ENCODE peak calls at places on chromosomes 16 and 17, in ten cellular contexts. One of them, this sample, is unnamed. For H3K4me1, the result is how much of the 10 kb centered on the place peaks cover.

GRCh38 chr16:31055613-31056012 is 18.4 kb downstream of the ZNF668 start:
- DNase-seq in body of pancreas: no peak
- DNase-seq in A549: no peak
- DNase-seq in heart left ventricle: no peak
- DNase-seq in Peyer's patch: no peak
- DNase-seq in neural progenitor cell: peak
- DNase-seq in transverse colon: no peak
- DNase-seq in adrenal gland: no peak
- DNase-seq in right atrium auricular region: no peak
- DNase-seq in RWPE2: no peak
- DNase-seq in this sample: peak

GRCh38 chr17:73798111-73798748 is 154.0 kb upstream of the SDK2 start:
- DNase-seq in heart left ventricle: no peak
- DNase-seq in transverse colon: peak
- DNase-seq in A549: peak
- DNase-seq in Peyer's patch: no peak
- DNase-seq in body of pancreas: peak
- DNase-seq in right atrium auricular region: no peak
- DNase-seq in RWPE2: peak
- DNase-seq in adrenal gland: peak
- DNase-seq in neural progenitor cell: no peak
- DNase-seq in this sample: no peak

GRCh38 chr17:27354491-27355081 is 60.7 kb downstream of the WSB1 start:
- DNase-seq in right atrium auricular region: no peak
- DNase-seq in adrenal gland: no peak
- DNase-seq in RWPE2: no peak
- DNase-seq in body of pancreas: peak
- DNase-seq in Peyer's patch: no peak
- DNase-seq in A549: no peak
- DNase-seq in transverse colon: no peak
- DNase-seq in neural progenitor cell: no peak
- DNase-seq in heart left ventricle: no peak
- DNase-seq in this sample: no peak

GRCh38 chr17:50946891-50947843 is 81.0 kb upstream of the TOB1 start:
- DNase-seq in adrenal gland: no peak
- DNase-seq in transverse colon: peak
- DNase-seq in body of pancreas: no peak
- DNase-seq in Peyer's patch: no peak
- DNase-seq in neural progenitor cell: no peak
- DNase-seq in heart left ventricle: no peak
- DNase-seq in A549: no peak
- DNase-seq in RWPE2: peak
- DNase-seq in right atrium auricular region: no peak
- DNase-seq in this sample: peak

GRCh38 chr17:14670861-14671260 is 370.0 kb downstream of the HS3ST3B1 start:
- DNase-seq in Peyer's patch: no peak
- DNase-seq in neural progenitor cell: no peak
- DNase-seq in right atrium auricular region: no peak
- DNase-seq in A549: no peak
- DNase-seq in heart left ventricle: no peak
- DNase-seq in RWPE2: no peak
- DNase-seq in adrenal gland: no peak
- DNase-seq in transverse colon: no peak
- DNase-seq in body of pancreas: no peak
- DNase-seq in this sample: no peak

GRCh38 chr17:67021196-67021595 is 23.2 kb upstream of the CACNG1 start:
- DNase-seq in neural progenitor cell: no peak
- DNase-seq in heart left ventricle: no peak
- DNase-seq in Peyer's patch: no peak
- DNase-seq in A549: no peak
- DNase-seq in RWPE2: no peak
- DNase-seq in body of pancreas: no peak
- DNase-seq in transverse colon: no peak
- DNase-seq in right atrium auricular region: no peak
- DNase-seq in adrenal gland: no peak
- DNase-seq in this sample: no peak

GRCh38 chr16:68387301-68387700 is 61.0 kb downstream of the SMPD3 start:
- DNase-seq in transverse colon: peak
- DNase-seq in heart left ventricle: no peak
- DNase-seq in right atrium auricular region: no peak
- DNase-seq in RWPE2: peak
- DNase-seq in adrenal gland: no peak
- DNase-seq in body of pancreas: no peak
- DNase-seq in A549: no peak
- DNase-seq in Peyer's patch: no peak
- DNase-seq in neural progenitor cell: peak
- DNase-seq in this sample: peak

GRCh38 chr16:48895142-48895541 is 285.2 kb upstream of the N4BP1 start:
- DNase-seq in Peyer's patch: no peak
- DNase-seq in transverse colon: no peak
- DNase-seq in RWPE2: no peak
- DNase-seq in A549: no peak
- DNase-seq in body of pancreas: no peak
- DNase-seq in neural progenitor cell: peak
- DNase-seq in right atrium auricular region: no peak
- DNase-seq in heart left ventricle: no peak
- DNase-seq in adrenal gland: no peak
- DNase-seq in this sample: peak

GRCh38 chr17:80063815-80064585 is 27.6 kb downstream of the CCDC40 start:
- DNase-seq in heart left ventricle: peak
- DNase-seq in Peyer's patch: peak
- DNase-seq in RWPE2: no peak
- DNase-seq in adrenal gland: peak
- DNase-seq in neural progenitor cell: no peak
- DNase-seq in A549: peak
- DNase-seq in body of pancreas: peak
- DNase-seq in transverse colon: peak
- DNase-seq in right atrium auricular region: peak
- DNase-seq in this sample: no peak

DNA sequence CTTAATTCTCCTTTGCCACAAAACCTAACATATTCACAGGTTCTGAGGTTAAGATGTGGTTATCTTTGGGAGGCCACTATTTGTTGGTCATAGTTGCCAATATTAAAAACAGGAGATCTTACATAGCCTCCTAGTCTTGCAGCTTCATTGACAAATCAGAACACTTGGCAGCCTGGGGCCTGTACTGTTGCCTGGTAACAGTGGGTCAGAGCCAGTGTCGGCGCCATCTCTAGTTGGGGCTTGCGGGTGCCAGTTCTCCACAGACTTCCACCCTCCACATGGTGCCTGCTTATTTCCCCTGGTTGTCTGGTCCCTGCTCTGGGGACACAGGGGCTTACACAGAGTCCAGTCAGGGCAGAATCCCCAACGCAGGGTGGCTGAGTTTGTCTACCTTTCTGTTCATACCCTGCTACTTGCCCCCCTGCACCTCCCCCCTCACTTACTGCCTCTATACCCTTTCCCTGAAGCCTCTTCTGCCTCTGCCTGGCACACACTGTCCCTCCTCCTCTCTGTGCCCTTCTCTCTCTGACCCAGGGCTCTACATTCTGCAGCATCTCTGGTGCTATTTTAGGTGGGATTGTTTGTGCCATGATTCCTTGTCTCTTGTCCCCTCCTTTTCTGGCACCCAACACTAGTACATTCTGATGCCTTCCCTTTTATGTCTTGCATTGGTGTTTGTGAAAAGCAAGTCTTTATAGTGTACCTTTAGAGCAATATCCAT is 13.4 kb downstream of the EPN2 start:
- DNase-seq in Peyer's patch: no peak
- DNase-seq in heart left ventricle: peak
- DNase-seq in body of pancreas: peak
- DNase-seq in neural progenitor cell: no peak
- DNase-seq in adrenal gland: peak
- DNase-seq in right atrium auricular region: no peak
- DNase-seq in transverse colon: no peak
- DNase-seq in RWPE2: peak
- DNase-seq in A549: no peak
- DNase-seq in this sample: no peak
- H3K4me1 ChIP-seq in Peyer's patch: under half
- H3K4me1 ChIP-seq in heart left ventricle: half or more
- H3K4me1 ChIP-seq in body of pancreas: under half
- H3K4me1 ChIP-seq in neural progenitor cell: under half
- H3K4me1 ChIP-seq in adrenal gland: under half
- H3K4me1 ChIP-seq in right atrium auricular region: under half
- H3K4me1 ChIP-seq in transverse colon: half or more
- H3K4me1 ChIP-seq in RWPE2: under half
- H3K4me1 ChIP-seq in A549: under half
- H3K4me1 ChIP-seq in this sample: under half

GRCh38 chr16:24973771-24974461 is 41.3 kb downstream of the ARHGAP17 start:
- DNase-seq in neural progenitor cell: no peak
- DNase-seq in A549: no peak
- DNase-seq in right atrium auricular region: no peak
- DNase-seq in heart left ventricle: no peak
- DNase-seq in body of pancreas: no peak
- DNase-seq in adrenal gland: no peak
- DNase-seq in transverse colon: no peak
- DNase-seq in RWPE2: no peak
- DNase-seq in Peyer's patch: no peak
- DNase-seq in this sample: peak

GRCh38 chr16:24975428-24975889 is 39.7 kb downstream of the ARHGAP17 start:
- DNase-seq in body of pancreas: no peak
- DNase-seq in right atrium auricular region: no peak
- DNase-seq in RWPE2: no peak
- DNase-seq in adrenal gland: no peak
- DNase-seq in A549: no peak
- DNase-seq in transverse colon: no peak
- DNase-seq in neural progenitor cell: no peak
- DNase-seq in Peyer's patch: no peak
- DNase-seq in heart left ventricle: no peak
- DNase-seq in this sample: no peak

GRCh38 chr16:24972608-24973220 is 42.5 kb downstream of the ARHGAP17 start:
- DNase-seq in A549: no peak
- DNase-seq in transverse colon: no peak
- DNase-seq in Peyer's patch: no peak
- DNase-seq in heart left ventricle: no peak
- DNase-seq in adrenal gland: no peak
- DNase-seq in RWPE2: no peak
- DNase-seq in right atrium auricular region: no peak
- DNase-seq in body of pancreas: no peak
- DNase-seq in neural progenitor cell: no peak
- DNase-seq in this sample: peak

GRCh38 chr16:24976061-24976779 is 38.9 kb downstream of the ARHGAP17 start:
- DNase-seq in body of pancreas: no peak
- DNase-seq in right atrium auricular region: no peak
- DNase-seq in Peyer's patch: no peak
- DNase-seq in heart left ventricle: no peak
- DNase-seq in RWPE2: no peak
- DNase-seq in neural progenitor cell: no peak
- DNase-seq in adrenal gland: no peak
- DNase-seq in A549: no peak
- DNase-seq in transverse colon: no peak
- DNase-seq in this sample: peak

DNA sequence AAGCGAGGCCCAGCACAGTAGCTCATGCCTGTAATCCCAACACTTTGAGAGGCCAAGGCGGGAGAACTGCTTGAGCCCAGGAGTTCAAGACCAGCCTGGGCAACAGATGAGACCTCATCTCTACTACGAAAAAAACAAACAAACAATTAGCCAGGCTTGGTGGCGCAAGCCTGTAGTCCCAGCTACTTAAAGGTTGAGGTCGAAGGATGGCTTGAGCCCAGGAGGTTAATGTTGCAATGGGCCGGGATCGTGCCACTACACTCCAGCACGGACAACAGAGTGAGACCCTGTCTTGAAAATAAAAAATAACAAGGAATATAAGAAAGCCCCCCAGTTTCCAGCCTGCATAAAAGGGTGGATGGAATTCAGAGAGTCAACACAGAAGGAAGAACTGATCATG is 40.3 kb downstream of the ARHGAP17 start:
- DNase-seq in neural progenitor cell: no peak
- DNase-seq in body of pancreas: no peak
- DNase-seq in Peyer's patch: no peak
- DNase-seq in transverse colon: no peak
- DNase-seq in A549: no peak
- DNase-seq in RWPE2: no peak
- DNase-seq in heart left ventricle: no peak
- DNase-seq in adrenal gland: no peak
- DNase-seq in right atrium auricular region: no peak
- DNase-seq in this sample: no peak
- H3K4me1 ChIP-seq in neural progenitor cell: under half
- H3K4me1 ChIP-seq in body of pancreas: under half
- H3K4me1 ChIP-seq in Peyer's patch: under half
- H3K4me1 ChIP-seq in transverse colon: under half
- H3K4me1 ChIP-seq in A549: under half
- H3K4me1 ChIP-seq in RWPE2: under half
- H3K4me1 ChIP-seq in heart left ventricle: half or more
- H3K4me1 ChIP-seq in adrenal gland: under half
- H3K4me1 ChIP-seq in right atrium auricular region: under half
- H3K4me1 ChIP-seq in this sample: under half

GRCh38 chr16:20612551-20613470 is 36.6 kb upstream of the ACSM2B start:
- DNase-seq in right atrium auricular region: peak
- DNase-seq in A549: no peak
- DNase-seq in body of pancreas: peak
- DNase-seq in Peyer's patch: no peak
- DNase-seq in neural progenitor cell: no peak
- DNase-seq in RWPE2: no peak
- DNase-seq in adrenal gland: no peak
- DNase-seq in heart left ventricle: peak
- DNase-seq in transverse colon: no peak
- DNase-seq in this sample: no peak

GRCh38 chr16:20610892-20611349 is 34.8 kb upstream of the ACSM2B start:
- DNase-seq in transverse colon: no peak
- DNase-seq in A549: no peak
- DNase-seq in RWPE2: no peak
- DNase-seq in adrenal gland: no peak
- DNase-seq in Peyer's patch: no peak
- DNase-seq in neural progenitor cell: no peak
- DNase-seq in right atrium auricular region: no peak
- DNase-seq in body of pancreas: no peak
- DNase-seq in heart left ventricle: peak
- DNase-seq in this sample: no peak

GRCh38 chr16:20611350-20611902 is 35.3 kb upstream of the ACSM2B start:
- DNase-seq in transverse colon: no peak
- DNase-seq in right atrium auricular region: no peak
- DNase-seq in neural progenitor cell: no peak
- DNase-seq in Peyer's patch: no peak
- DNase-seq in adrenal gland: peak
- DNase-seq in heart left ventricle: peak
- DNase-seq in body of pancreas: peak
- DNase-seq in RWPE2: no peak
- DNase-seq in A549: no peak
- DNase-seq in this sample: no peak

GRCh38 chr16:20613471-20613887 is 37.3 kb upstream of the ACSM2B start:
- DNase-seq in body of pancreas: no peak
- DNase-seq in Peyer's patch: no peak
- DNase-seq in RWPE2: no peak
- DNase-seq in adrenal gland: no peak
- DNase-seq in neural progenitor cell: no peak
- DNase-seq in transverse colon: no peak
- DNase-seq in heart left ventricle: no peak
- DNase-seq in right atrium auricular region: no peak
- DNase-seq in A549: no peak
- DNase-seq in this sample: no peak

GRCh38 chr16:20611975-20612471 is 35.9 kb upstream of the ACSM2B start:
- DNase-seq in adrenal gland: no peak
- DNase-seq in RWPE2: no peak
- DNase-seq in transverse colon: no peak
- DNase-seq in Peyer's patch: no peak
- DNase-seq in neural progenitor cell: no peak
- DNase-seq in right atrium auricular region: peak
- DNase-seq in A549: no peak
- DNase-seq in body of pancreas: peak
- DNase-seq in heart left ventricle: peak
- DNase-seq in this sample: no peak
- H3K4me1 ChIP-seq in adrenal gland: under half
- H3K4me1 ChIP-seq in RWPE2: under half
- H3K4me1 ChIP-seq in transverse colon: under half
- H3K4me1 ChIP-seq in Peyer's patch: under half
- H3K4me1 ChIP-seq in neural progenitor cell: under half
- H3K4me1 ChIP-seq in right atrium auricular region: under half
- H3K4me1 ChIP-seq in A549: under half
- H3K4me1 ChIP-seq in body of pancreas: half or more
- H3K4me1 ChIP-seq in heart left ventricle: under half
- H3K4me1 ChIP-seq in this sample: under half

GRCh38 chr17:64217249-64217652 is 45.8 kb downstream of the TEX2 start:
- DNase-seq in RWPE2: no peak
- DNase-seq in transverse colon: no peak
- DNase-seq in body of pancreas: no peak
- DNase-seq in neural progenitor cell: no peak
- DNase-seq in adrenal gland: peak
- DNase-seq in A549: no peak
- DNase-seq in right atrium auricular region: no peak
- DNase-seq in heart left ventricle: no peak
- DNase-seq in Peyer's patch: no peak
- DNase-seq in this sample: peak
- H3K4me1 ChIP-seq in RWPE2: under half
- H3K4me1 ChIP-seq in transverse colon: under half
- H3K4me1 ChIP-seq in body of pancreas: under half
- H3K4me1 ChIP-seq in neural progenitor cell: under half
- H3K4me1 ChIP-seq in adrenal gland: under half
- H3K4me1 ChIP-seq in A549: under half
- H3K4me1 ChIP-seq in right atrium auricular region: under half
- H3K4me1 ChIP-seq in heart left ventricle: under half
- H3K4me1 ChIP-seq in Peyer's patch: under half
- H3K4me1 ChIP-seq in this sample: under half